ENCODE peak calls at places on chromosomes 2 and 18, in ten cellular contexts. V, M, X, F, J, B, I, D, U and T are unnamed samples.

GRCh38 chr2:55721601-55722215 is 28.1 kb upstream of the PNPT1 start:
- DNase-seq in X (no peak), D (no peak), I (no peak), F (no peak), U (no peak), M (peak; percentile 77), V (no peak), J (no peak), B (no peak), T (no peak)

GRCh38 chr2:239372835-239373234 is 28.0 kb downstream of the HDAC4 start:
- DNase-seq in F (no peak), U (no peak), D (no peak), X (no peak), I (no peak), V (no peak), J (no peak), B (no peak), M (no peak), T (no peak)

GRCh38 chr2:84243788-84244627 is 215.1 kb downstream of the SUCLG1 start:
- DNase-seq in D (no peak), B (no peak), U (no peak), F (no peak), X (no peak), M (no peak), V (no peak), J (no peak), I (no peak), T (no peak)

GRCh38 chr2:235378944-235379343 is 114.9 kb upstream of the AGAP1 start:
- DNase-seq in B (no peak), I (no peak), M (no peak), U (no peak), D (no peak), F (no peak), X (no peak), V (no peak), J (no peak), T (no peak)

GRCh38 chr2:179470102-179470501 is 205.5 kb upstream of the SESTD1 start:
- DNase-seq in V (no peak), B (no peak), U (no peak), F (no peak), X (no peak), M (no peak), I (no peak), J (no peak), D (no peak), T (no peak)

GRCh38 chr2:10909050-10909995 is 2.4 kb upstream of the KCNF1 start:
- DNase-seq in D (no peak), X (no peak), F (no peak), B (peak; percentile 70), V (no peak), J (no peak), U (peak; percentile 38), I (no peak), M (peak; percentile 32), T (no peak)

GRCh38 chr2:215793747-215794595 is 219.4 kb downstream of the MREG start:
- DNase-seq in F (peak; percentile 93), B (no peak), J (peak; percentile 86), D (no peak), M (peak; percentile 91), I (no peak), U (peak; percentile 37), X (no peak), V (no peak), T (no peak)

GRCh38 chr2:20542269-20542668 is 95.4 kb downstream of the RHOB start:
- DNase-seq in F (no peak), U (no peak), X (no peak), I (no peak), V (no peak), D (no peak), B (no peak), J (no peak), M (no peak), T (no peak)

GRCh38 chr2:31980674-31981356 is 30.0 kb downstream of the MEMO1 start:
- DNase-seq in D (no peak), X (no peak), F (peak; percentile 13), U (peak; percentile 56), M (peak; percentile 35), V (no peak), J (no peak), I (no peak), B (peak; percentile 69), T (no peak)

GRCh38 chr2:50391553-50391952 is 640.4 kb downstream of the NRXN1 start:
- DNase-seq in I (no peak), X (no peak), J (no peak), M (no peak), F (no peak), V (no peak), D (no peak), U (no peak), B (no peak), T (no peak)

GRCh38 chr2:69216535-69217332 is 170.3 kb downstream of the GFPT1 start:
- DNase-seq in I (no peak), X (no peak), V (no peak), U (no peak), B (no peak), M (peak; percentile 42), D (no peak), J (peak; percentile 71), F (peak; percentile 74), T (no peak)

GRCh38 chr2:127220102-127220806 is at the start of gene CYP27C1:
- DNase-seq in V (no peak), I (no peak), X (no peak), M (peak; percentile 45), D (no peak), U (no peak), B (no peak), F (no peak), J (no peak), T (no peak)

GRCh38 chr2:164745012-164745797 is 96.4 kb downstream of the COBLL1 start:
- DNase-seq in J (no peak), D (no peak), V (no peak), M (no peak), F (no peak), U (no peak), X (no peak), B (no peak), I (no peak), T (no peak)

GRCh38 chr2:207782238-207783030 is 12.7 kb upstream of the FZD5 start:
- DNase-seq in V (no peak), J (no peak), D (no peak), U (no peak), I (no peak), X (no peak), F (no peak), M (no peak), B (no peak), T (no peak)

GRCh38 chr2:144162652-144163051 is 357.3 kb downstream of the ZEB2 start:
- DNase-seq in X (no peak), J (no peak), U (peak; percentile 2), F (no peak), M (no peak), I (peak; percentile 50), B (peak; percentile 43), D (peak; percentile 19), V (peak; percentile 0), T (peak; percentile 24)

GRCh38 chr18:21330122-21330701 is 88.2 kb downstream of the GREB1L start:
- DNase-seq in B (no peak), U (peak; percentile 72), M (peak; percentile 80), F (peak; percentile 84), J (peak; percentile 76), X (no peak), D (no peak), V (no peak), I (no peak), T (no peak)

GRCh38 chr18:76005632-76006031 is 489.4 kb downstream of the ZNF516 start:
- DNase-seq in U (no peak), M (no peak), V (no peak), B (no peak), F (no peak), D (no peak), I (no peak), X (no peak), J (no peak), T (no peak)

GRCh38 chr2:150610670-150611279 is 123.3 kb upstream of the RND3 start:
- DNase-seq in M (peak; percentile 84), F (peak; percentile 66), B (peak; percentile 9), X (no peak), U (peak; percentile 48), I (no peak), J (no peak), D (no peak), V (no peak), T (no peak)

GRCh38 chr2:35960596-35960995 is 395.0 kb upstream of the CRIM1 start:
- DNase-seq in U (no peak), F (no peak), X (no peak), M (no peak), J (peak; percentile 5), B (no peak), D (no peak), I (no peak), V (no peak), T (no peak)